ENCODE peak calls at places on chromosomes 2 and 18, in eight cellular contexts. One of them, this sample, is unnamed.

GRCh38 chr2:16640024-16640423 is 25.6 kb downstream of the CYRIA start:
- DNase-seq in foreskin melanocyte: no peak
- DNase-seq in activated gamma-delta T cell treated with Interleukin-2 at 50 U/mL for 16 hours: no peak
- DNase-seq in skeletal muscle cell: no peak
- DNase-seq in T-cell: no peak
- DNase-seq in substantia nigra: no peak
- DNase-seq in mesothelial cell of epicardium: no peak
- DNase-seq in Daoy: no peak
- DNase-seq in this sample: no peak

GRCh38 chr2:121838561-121838960 is 83.1 kb downstream of the TSN start:
- DNase-seq in foreskin melanocyte: no peak
- DNase-seq in activated gamma-delta T cell treated with Interleukin-2 at 50 U/mL for 16 hours: no peak
- DNase-seq in skeletal muscle cell: no peak
- DNase-seq in T-cell: no peak
- DNase-seq in substantia nigra: no peak
- DNase-seq in mesothelial cell of epicardium: no peak
- DNase-seq in Daoy: no peak
- DNase-seq in this sample: no peak

GRCh38 chr2:239951117-239951734 is 73.9 kb downstream of the NDUFA10 start:
- DNase-seq in foreskin melanocyte: no peak
- DNase-seq in activated gamma-delta T cell treated with Interleukin-2 at 50 U/mL for 16 hours: no peak
- DNase-seq in skeletal muscle cell: no peak
- DNase-seq in T-cell: no peak
- DNase-seq in substantia nigra: no peak
- DNase-seq in mesothelial cell of epicardium: no peak
- DNase-seq in Daoy: no peak
- DNase-seq in this sample: no peak

GRCh38 chr18:48330016-48330991 is 78.9 kb downstream of the ZBTB7C start:
- DNase-seq in foreskin melanocyte: peak; percentile 19
- DNase-seq in activated gamma-delta T cell treated with Interleukin-2 at 50 U/mL for 16 hours: no peak
- DNase-seq in skeletal muscle cell: peak; percentile 62
- DNase-seq in T-cell: no peak
- DNase-seq in substantia nigra: no peak
- DNase-seq in mesothelial cell of epicardium: no peak
- DNase-seq in Daoy: peak; percentile 83
- DNase-seq in this sample: no peak

GRCh38 chr2:219495531-219496122 is 3.1 kb upstream of the GMPPA start:
- DNase-seq in foreskin melanocyte: peak; percentile 48
- DNase-seq in activated gamma-delta T cell treated with Interleukin-2 at 50 U/mL for 16 hours: peak; percentile 30
- DNase-seq in skeletal muscle cell: peak; percentile 49
- DNase-seq in T-cell: peak; percentile 42
- DNase-seq in substantia nigra: peak; percentile 30
- DNase-seq in mesothelial cell of epicardium: peak; percentile 46
- DNase-seq in Daoy: peak; percentile 67
- DNase-seq in this sample: peak; percentile 70

GRCh38 chr2:226794077-226794670 is 5.4 kb downstream of the IRS1 start:
- DNase-seq in foreskin melanocyte: no peak
- DNase-seq in activated gamma-delta T cell treated with Interleukin-2 at 50 U/mL for 16 hours: no peak
- DNase-seq in skeletal muscle cell: no peak
- DNase-seq in T-cell: no peak
- DNase-seq in substantia nigra: no peak
- DNase-seq in mesothelial cell of epicardium: no peak
- DNase-seq in Daoy: no peak
- DNase-seq in this sample: no peak

GRCh38 chr2:201465524-201465971 is 14.0 kb downstream of the STRADB start:
- DNase-seq in foreskin melanocyte: no peak
- DNase-seq in activated gamma-delta T cell treated with Interleukin-2 at 50 U/mL for 16 hours: no peak
- DNase-seq in skeletal muscle cell: no peak
- DNase-seq in T-cell: no peak
- DNase-seq in substantia nigra: peak; percentile 20
- DNase-seq in mesothelial cell of epicardium: no peak
- DNase-seq in Daoy: peak; percentile 11
- DNase-seq in this sample: no peak

GRCh38 chr18:71212222-71212621 is 923.4 kb downstream of the SOCS6 start:
- DNase-seq in foreskin melanocyte: no peak
- DNase-seq in activated gamma-delta T cell treated with Interleukin-2 at 50 U/mL for 16 hours: no peak
- DNase-seq in skeletal muscle cell: no peak
- DNase-seq in T-cell: no peak
- DNase-seq in substantia nigra: no peak
- DNase-seq in mesothelial cell of epicardium: no peak
- DNase-seq in Daoy: peak; percentile 18
- DNase-seq in this sample: no peak

GRCh38 chr2:26562811-26563645 is 78.1 kb downstream of the CIB4 start:
- DNase-seq in foreskin melanocyte: peak; percentile 77
- DNase-seq in activated gamma-delta T cell treated with Interleukin-2 at 50 U/mL for 16 hours: no peak
- DNase-seq in skeletal muscle cell: no peak
- DNase-seq in T-cell: no peak
- DNase-seq in substantia nigra: no peak
- DNase-seq in mesothelial cell of epicardium: peak; percentile 5
- DNase-seq in Daoy: peak; percentile 84
- DNase-seq in this sample: no peak

GRCh38 chr2:226159875-226160479 is 639.6 kb downstream of the IRS1 start:
- DNase-seq in foreskin melanocyte: no peak
- DNase-seq in activated gamma-delta T cell treated with Interleukin-2 at 50 U/mL for 16 hours: no peak
- DNase-seq in skeletal muscle cell: no peak
- DNase-seq in T-cell: no peak
- DNase-seq in substantia nigra: no peak
- DNase-seq in mesothelial cell of epicardium: no peak
- DNase-seq in Daoy: no peak
- DNase-seq in this sample: no peak

GRCh38 chr2:36967236-36967876 is 1.0 kb upstream of the STRN start:
- DNase-seq in foreskin melanocyte: peak; percentile 12
- DNase-seq in activated gamma-delta T cell treated with Interleukin-2 at 50 U/mL for 16 hours: no peak
- DNase-seq in skeletal muscle cell: no peak
- DNase-seq in T-cell: no peak
- DNase-seq in substantia nigra: no peak
- DNase-seq in mesothelial cell of epicardium: no peak
- DNase-seq in Daoy: no peak
- DNase-seq in this sample: no peak

GRCh38 chr2:28869494-28870145 is 489 bp downstream of the TRMT61B start:
- DNase-seq in foreskin melanocyte: no peak
- DNase-seq in activated gamma-delta T cell treated with Interleukin-2 at 50 U/mL for 16 hours: no peak
- DNase-seq in skeletal muscle cell: no peak
- DNase-seq in T-cell: peak; percentile 9
- DNase-seq in substantia nigra: no peak
- DNase-seq in mesothelial cell of epicardium: no peak
- DNase-seq in Daoy: no peak
- DNase-seq in this sample: no peak

GRCh38 chr2:225117061-225117716 is 74.9 kb upstream of the DOCK10 start:
- DNase-seq in foreskin melanocyte: no peak
- DNase-seq in activated gamma-delta T cell treated with Interleukin-2 at 50 U/mL for 16 hours: no peak
- DNase-seq in skeletal muscle cell: no peak
- DNase-seq in T-cell: no peak
- DNase-seq in substantia nigra: no peak
- DNase-seq in mesothelial cell of epicardium: no peak
- DNase-seq in Daoy: peak; percentile 13
- DNase-seq in this sample: no peak

GRCh38 chr2:151260492-151261239 is 997 bp downstream of the RBM43 start:
- DNase-seq in foreskin melanocyte: no peak
- DNase-seq in activated gamma-delta T cell treated with Interleukin-2 at 50 U/mL for 16 hours: peak; percentile 6
- DNase-seq in skeletal muscle cell: no peak
- DNase-seq in T-cell: no peak
- DNase-seq in substantia nigra: no peak
- DNase-seq in mesothelial cell of epicardium: no peak
- DNase-seq in Daoy: no peak
- DNase-seq in this sample: no peak

GRCh38 chr2:112187805-112188596 is 49.8 kb downstream of the FBLN7 start:
- DNase-seq in foreskin melanocyte: peak; percentile 18
- DNase-seq in activated gamma-delta T cell treated with Interleukin-2 at 50 U/mL for 16 hours: peak; percentile 73
- DNase-seq in skeletal muscle cell: no peak
- DNase-seq in T-cell: peak; percentile 66
- DNase-seq in substantia nigra: no peak
- DNase-seq in mesothelial cell of epicardium: no peak
- DNase-seq in Daoy: peak; percentile 40
- DNase-seq in this sample: no peak

GRCh38 chr2:48169066-48169724 is 262.9 kb upstream of the FBXO11 start:
- DNase-seq in foreskin melanocyte: no peak
- DNase-seq in activated gamma-delta T cell treated with Interleukin-2 at 50 U/mL for 16 hours: no peak
- DNase-seq in skeletal muscle cell: no peak
- DNase-seq in T-cell: no peak
- DNase-seq in substantia nigra: no peak
- DNase-seq in mesothelial cell of epicardium: no peak
- DNase-seq in Daoy: no peak
- DNase-seq in this sample: no peak

GRCh38 chr2:241940329-241940728 is 70.8 kb downstream of the RTP5 start:
- DNase-seq in foreskin melanocyte: no peak
- DNase-seq in activated gamma-delta T cell treated with Interleukin-2 at 50 U/mL for 16 hours: no peak
- DNase-seq in skeletal muscle cell: no peak
- DNase-seq in T-cell: no peak
- DNase-seq in substantia nigra: no peak
- DNase-seq in mesothelial cell of epicardium: no peak
- DNase-seq in Daoy: no peak
- DNase-seq in this sample: no peak

GRCh38 chr18:36177913-36178312 is 9.4 kb upstream of the MOCOS start:
- DNase-seq in foreskin melanocyte: no peak
- DNase-seq in activated gamma-delta T cell treated with Interleukin-2 at 50 U/mL for 16 hours: no peak
- DNase-seq in skeletal muscle cell: no peak
- DNase-seq in T-cell: no peak
- DNase-seq in substantia nigra: no peak
- DNase-seq in mesothelial cell of epicardium: no peak
- DNase-seq in Daoy: no peak
- DNase-seq in this sample: no peak

GRCh38 chr2:205563646-205564045 is 118.7 kb upstream of the NRP2 start:
- DNase-seq in foreskin melanocyte: no peak
- DNase-seq in activated gamma-delta T cell treated with Interleukin-2 at 50 U/mL for 16 hours: no peak
- DNase-seq in skeletal muscle cell: no peak
- DNase-seq in T-cell: no peak
- DNase-seq in substantia nigra: no peak
- DNase-seq in mesothelial cell of epicardium: no peak
- DNase-seq in Daoy: no peak
- DNase-seq in this sample: peak; percentile 0

GRCh38 chr2:232623768-232624553 is 9.4 kb upstream of the EFHD1 start:
- DNase-seq in foreskin melanocyte: no peak
- DNase-seq in activated gamma-delta T cell treated with Interleukin-2 at 50 U/mL for 16 hours: no peak
- DNase-seq in skeletal muscle cell: no peak
- DNase-seq in T-cell: no peak
- DNase-seq in substantia nigra: no peak
- DNase-seq in mesothelial cell of epicardium: no peak
- DNase-seq in Daoy: no peak
- DNase-seq in this sample: no peak

GRCh38 chr2:195721042-195721441 is 64.0 kb downstream of the SLC39A10 start:
- DNase-seq in foreskin melanocyte: no peak
- DNase-seq in activated gamma-delta T cell treated with Interleukin-2 at 50 U/mL for 16 hours: no peak
- DNase-seq in skeletal muscle cell: no peak
- DNase-seq in T-cell: no peak
- DNase-seq in substantia nigra: no peak
- DNase-seq in mesothelial cell of epicardium: no peak
- DNase-seq in Daoy: no peak
- DNase-seq in this sample: no peak

GRCh38 chr2:31694444-31694843 is 113.7 kb upstream of the SRD5A2 start:
- DNase-seq in foreskin melanocyte: no peak
- DNase-seq in activated gamma-delta T cell treated with Interleukin-2 at 50 U/mL for 16 hours: no peak
- DNase-seq in skeletal muscle cell: no peak
- DNase-seq in T-cell: no peak
- DNase-seq in substantia nigra: no peak
- DNase-seq in mesothelial cell of epicardium: no peak
- DNase-seq in Daoy: no peak
- DNase-seq in this sample: no peak

GRCh38 chr18:44586782-44587524 is 93.7 kb upstream of the SETBP1 start:
- DNase-seq in foreskin melanocyte: no peak
- DNase-seq in activated gamma-delta T cell treated with Interleukin-2 at 50 U/mL for 16 hours: no peak
- DNase-seq in skeletal muscle cell: no peak
- DNase-seq in T-cell: no peak
- DNase-seq in substantia nigra: peak; percentile 11
- DNase-seq in mesothelial cell of epicardium: no peak
- DNase-seq in Daoy: no peak
- DNase-seq in this sample: no peak

GRCh38 chr18:6055711-6056110 is 160.4 kb upstream of the TMEM200C start:
- DNase-seq in foreskin melanocyte: peak; percentile 75
- DNase-seq in activated gamma-delta T cell treated with Interleukin-2 at 50 U/mL for 16 hours: no peak
- DNase-seq in skeletal muscle cell: peak; percentile 36
- DNase-seq in T-cell: no peak
- DNase-seq in substantia nigra: no peak
- DNase-seq in mesothelial cell of epicardium: no peak
- DNase-seq in Daoy: peak; percentile 76
- DNase-seq in this sample: no peak

GRCh38 chr2:115359550-115359949 is 917.1 kb downstream of the DPP10 start:
- DNase-seq in foreskin melanocyte: no peak
- DNase-seq in activated gamma-delta T cell treated with Interleukin-2 at 50 U/mL for 16 hours: no peak
- DNase-seq in skeletal muscle cell: no peak
- DNase-seq in T-cell: no peak
- DNase-seq in substantia nigra: no peak
- DNase-seq in mesothelial cell of epicardium: no peak
- DNase-seq in Daoy: no peak
- DNase-seq in this sample: no peak

GRCh38 chr2:207534390-207534789 is 4.6 kb downstream of the CREB1 start:
- DNase-seq in foreskin melanocyte: no peak
- DNase-seq in activated gamma-delta T cell treated with Interleukin-2 at 50 U/mL for 16 hours: no peak
- DNase-seq in skeletal muscle cell: no peak
- DNase-seq in T-cell: no peak
- DNase-seq in substantia nigra: no peak
- DNase-seq in mesothelial cell of epicardium: no peak
- DNase-seq in Daoy: no peak
- DNase-seq in this sample: no peak

GRCh38 chr2:146124741-146125140 is 1604.8 kb upstream of the ZEB2 start:
- DNase-seq in foreskin melanocyte: peak; percentile 13
- DNase-seq in activated gamma-delta T cell treated with Interleukin-2 at 50 U/mL for 16 hours: no peak
- DNase-seq in skeletal muscle cell: peak; percentile 39
- DNase-seq in T-cell: no peak
- DNase-seq in substantia nigra: no peak
- DNase-seq in mesothelial cell of epicardium: no peak
- DNase-seq in Daoy: no peak
- DNase-seq in this sample: no peak

GRCh38 chr18:22221350-22221749 is 52.0 kb downstream of the GATA6 start:
- DNase-seq in foreskin melanocyte: peak; percentile 66
- DNase-seq in activated gamma-delta T cell treated with Interleukin-2 at 50 U/mL for 16 hours: no peak
- DNase-seq in skeletal muscle cell: no peak
- DNase-seq in T-cell: no peak
- DNase-seq in substantia nigra: no peak
- DNase-seq in mesothelial cell of epicardium: no peak
- DNase-seq in Daoy: no peak
- DNase-seq in this sample: no peak

GRCh38 chr2:191678437-191679110 is 638 bp downstream of the NABP1 start:
- DNase-seq in foreskin melanocyte: peak; percentile 25
- DNase-seq in activated gamma-delta T cell treated with Interleukin-2 at 50 U/mL for 16 hours: peak; percentile 37
- DNase-seq in skeletal muscle cell: no peak
- DNase-seq in T-cell: peak; percentile 34
- DNase-seq in substantia nigra: no peak
- DNase-seq in mesothelial cell of epicardium: no peak
- DNase-seq in Daoy: peak; percentile 58
- DNase-seq in this sample: no peak

GRCh38 chr18:77206676-77207370 is 42.8 kb upstream of the GALR1 start:
- DNase-seq in foreskin melanocyte: no peak
- DNase-seq in activated gamma-delta T cell treated with Interleukin-2 at 50 U/mL for 16 hours: no peak
- DNase-seq in skeletal muscle cell: peak; percentile 58
- DNase-seq in T-cell: no peak
- DNase-seq in substantia nigra: no peak
- DNase-seq in mesothelial cell of epicardium: no peak
- DNase-seq in Daoy: peak; percentile 67
- DNase-seq in this sample: no peak

GRCh38 chr2:86372641-86373502 is 35.4 kb upstream of the REEP1 start:
- DNase-seq in foreskin melanocyte: peak; percentile 72
- DNase-seq in activated gamma-delta T cell treated with Interleukin-2 at 50 U/mL for 16 hours: no peak
- DNase-seq in skeletal muscle cell: no peak
- DNase-seq in T-cell: no peak
- DNase-seq in substantia nigra: peak; percentile 5
- DNase-seq in mesothelial cell of epicardium: no peak
- DNase-seq in Daoy: peak; percentile 34
- DNase-seq in this sample: no peak

GRCh38 chr2:33946198-33946597 is 347.1 kb upstream of the FAM98A start:
- DNase-seq in foreskin melanocyte: no peak
- DNase-seq in activated gamma-delta T cell treated with Interleukin-2 at 50 U/mL for 16 hours: no peak
- DNase-seq in skeletal muscle cell: no peak
- DNase-seq in T-cell: no peak
- DNase-seq in substantia nigra: no peak
- DNase-seq in mesothelial cell of epicardium: no peak
- DNase-seq in Daoy: peak; percentile 35
- DNase-seq in this sample: no peak

GRCh38 chr18:62486290-62486964 is 36.4 kb upstream of the ZCCHC2 start:
- DNase-seq in foreskin melanocyte: no peak
- DNase-seq in activated gamma-delta T cell treated with Interleukin-2 at 50 U/mL for 16 hours: no peak
- DNase-seq in skeletal muscle cell: peak; percentile 8
- DNase-seq in T-cell: no peak
- DNase-seq in substantia nigra: no peak
- DNase-seq in mesothelial cell of epicardium: no peak
- DNase-seq in Daoy: peak; percentile 58
- DNase-seq in this sample: no peak

GRCh38 chr2:25230626-25231311 is 62.4 kb upstream of the POMC start:
- DNase-seq in foreskin melanocyte: no peak
- DNase-seq in activated gamma-delta T cell treated with Interleukin-2 at 50 U/mL for 16 hours: no peak
- DNase-seq in skeletal muscle cell: no peak
- DNase-seq in T-cell: no peak
- DNase-seq in substantia nigra: no peak
- DNase-seq in mesothelial cell of epicardium: no peak
- DNase-seq in Daoy: no peak
- DNase-seq in this sample: no peak